ENCODE peak calls at places on chromosomes 13 and 19, in seven cellular contexts. One of them, this sample, is unnamed.

GRCh38 chr13:74930402-74931165 is 551.4 kb downstream of the TBC1D4 start:
- DNase-seq in HCT116: no peak
- DNase-seq in transverse colon: no peak
- DNase-seq in cardiac muscle cell: no peak
- DNase-seq in small intestine: no peak
- DNase-seq in mammary epithelial cell: peak; percentile 77
- DNase-seq in brain microvascular endothelial cell: peak; percentile 51
- DNase-seq in this sample: peak; percentile 43

GRCh38 chr19:41023193-41023592 is 32.1 kb downstream of the CYP2B6 start:
- DNase-seq in HCT116: no peak
- DNase-seq in transverse colon: no peak
- DNase-seq in cardiac muscle cell: no peak
- DNase-seq in small intestine: no peak
- DNase-seq in mammary epithelial cell: no peak
- DNase-seq in brain microvascular endothelial cell: no peak
- DNase-seq in this sample: no peak

GRCh38 chr13:25990801-25991200 is 61.0 kb downstream of the SHISA2 start:
- DNase-seq in HCT116: no peak
- DNase-seq in transverse colon: no peak
- DNase-seq in cardiac muscle cell: peak; percentile 77
- DNase-seq in small intestine: no peak
- DNase-seq in mammary epithelial cell: no peak
- DNase-seq in brain microvascular endothelial cell: peak; percentile 42
- DNase-seq in this sample: no peak

GRCh38 chr13:41411536-41411935 is 45.8 kb upstream of the RGCC start:
- DNase-seq in HCT116: peak; percentile 23
- DNase-seq in transverse colon: no peak
- DNase-seq in cardiac muscle cell: no peak
- DNase-seq in small intestine: peak; percentile 35
- DNase-seq in mammary epithelial cell: peak; percentile 42
- DNase-seq in brain microvascular endothelial cell: peak; percentile 62
- DNase-seq in this sample: peak; percentile 18

GRCh38 chr19:46471116-46471733 is at the start of gene PNMA8A:
- DNase-seq in HCT116: no peak
- DNase-seq in transverse colon: peak; percentile 24
- DNase-seq in cardiac muscle cell: peak; percentile 95
- DNase-seq in small intestine: no peak
- DNase-seq in mammary epithelial cell: no peak
- DNase-seq in brain microvascular endothelial cell: peak; percentile 63
- DNase-seq in this sample: peak; percentile 82

GRCh38 chr19:1855040-1855827 is 7.0 kb upstream of the REXO1 start:
- DNase-seq in HCT116: peak; percentile 64
- DNase-seq in transverse colon: peak; percentile 96
- DNase-seq in cardiac muscle cell: peak; percentile 90
- DNase-seq in small intestine: peak; percentile 96
- DNase-seq in mammary epithelial cell: peak; percentile 88
- DNase-seq in brain microvascular endothelial cell: peak; percentile 81
- DNase-seq in this sample: no peak

GRCh38 chr19:19146000-19146608 is 7.8 kb upstream of the TMEM161A start:
- DNase-seq in HCT116: no peak
- DNase-seq in transverse colon: peak; percentile 87
- DNase-seq in cardiac muscle cell: peak; percentile 70
- DNase-seq in small intestine: peak; percentile 66
- DNase-seq in mammary epithelial cell: peak; percentile 42
- DNase-seq in brain microvascular endothelial cell: peak; percentile 37
- DNase-seq in this sample: peak; percentile 72

GRCh38 chr13:101092985-101093384 is 323.3 kb downstream of the NALCN start:
- DNase-seq in HCT116: no peak
- DNase-seq in transverse colon: no peak
- DNase-seq in cardiac muscle cell: no peak
- DNase-seq in small intestine: no peak
- DNase-seq in mammary epithelial cell: no peak
- DNase-seq in brain microvascular endothelial cell: no peak
- DNase-seq in this sample: no peak

GRCh38 chr19:4052114-4052992 is 14.3 kb downstream of the ZBTB7A start:
- DNase-seq in HCT116: no peak
- DNase-seq in transverse colon: peak; percentile 94
- DNase-seq in cardiac muscle cell: no peak
- DNase-seq in small intestine: peak; percentile 98
- DNase-seq in mammary epithelial cell: peak; percentile 91
- DNase-seq in brain microvascular endothelial cell: no peak
- DNase-seq in this sample: peak; percentile 41

GRCh38 chr13:77480071-77480470 is 55.4 kb upstream of the SCEL start:
- DNase-seq in HCT116: no peak
- DNase-seq in transverse colon: no peak
- DNase-seq in cardiac muscle cell: no peak
- DNase-seq in small intestine: no peak
- DNase-seq in mammary epithelial cell: no peak
- DNase-seq in brain microvascular endothelial cell: no peak
- DNase-seq in this sample: no peak

GRCh38 chr13:34971473-34971872 is 29.4 kb downstream of the NBEA start:
- DNase-seq in HCT116: no peak
- DNase-seq in transverse colon: no peak
- DNase-seq in cardiac muscle cell: no peak
- DNase-seq in small intestine: no peak
- DNase-seq in mammary epithelial cell: no peak
- DNase-seq in brain microvascular endothelial cell: no peak
- DNase-seq in this sample: no peak

GRCh38 chr13:109867766-109868165 is 81.4 kb upstream of the IRS2 start:
- DNase-seq in HCT116: no peak
- DNase-seq in transverse colon: no peak
- DNase-seq in cardiac muscle cell: no peak
- DNase-seq in small intestine: peak; percentile 26
- DNase-seq in mammary epithelial cell: no peak
- DNase-seq in brain microvascular endothelial cell: no peak
- DNase-seq in this sample: no peak

GRCh38 chr13:60572003-60572792 is 175.2 kb downstream of the TDRD3 start:
- DNase-seq in HCT116: no peak
- DNase-seq in transverse colon: no peak
- DNase-seq in cardiac muscle cell: no peak
- DNase-seq in small intestine: no peak
- DNase-seq in mammary epithelial cell: peak; percentile 91
- DNase-seq in brain microvascular endothelial cell: peak; percentile 47
- DNase-seq in this sample: peak; percentile 52

GRCh38 chr19:47603706-47604310 is 5.1 kb upstream of the BICRA start:
- DNase-seq in HCT116: no peak
- DNase-seq in transverse colon: no peak
- DNase-seq in cardiac muscle cell: peak; percentile 20
- DNase-seq in small intestine: no peak
- DNase-seq in mammary epithelial cell: no peak
- DNase-seq in brain microvascular endothelial cell: no peak
- DNase-seq in this sample: no peak

GRCh38 chr19:6220385-6221191 is 59.2 kb downstream of the MLLT1 start:
- DNase-seq in HCT116: no peak
- DNase-seq in transverse colon: peak; percentile 47
- DNase-seq in cardiac muscle cell: no peak
- DNase-seq in small intestine: no peak
- DNase-seq in mammary epithelial cell: no peak
- DNase-seq in brain microvascular endothelial cell: no peak
- DNase-seq in this sample: no peak

GRCh38 chr19:13804830-13805683 is 9.8 kb downstream of the ZSWIM4 start:
- DNase-seq in HCT116: no peak
- DNase-seq in transverse colon: no peak
- DNase-seq in cardiac muscle cell: peak; percentile 40
- DNase-seq in small intestine: no peak
- DNase-seq in mammary epithelial cell: no peak
- DNase-seq in brain microvascular endothelial cell: no peak
- DNase-seq in this sample: no peak

GRCh38 chr13:95226932-95227718 is 74.1 kb downstream of the ABCC4 start:
- DNase-seq in HCT116: no peak
- DNase-seq in transverse colon: no peak
- DNase-seq in cardiac muscle cell: no peak
- DNase-seq in small intestine: no peak
- DNase-seq in mammary epithelial cell: no peak
- DNase-seq in brain microvascular endothelial cell: no peak
- DNase-seq in this sample: no peak

GRCh38 chr13:30744056-30744684 is 8.8 kb downstream of the ALOX5AP start:
- DNase-seq in HCT116: peak; percentile 19
- DNase-seq in transverse colon: peak; percentile 71
- DNase-seq in cardiac muscle cell: no peak
- DNase-seq in small intestine: peak; percentile 90
- DNase-seq in mammary epithelial cell: peak; percentile 57
- DNase-seq in brain microvascular endothelial cell: peak; percentile 65
- DNase-seq in this sample: no peak

DNA sequence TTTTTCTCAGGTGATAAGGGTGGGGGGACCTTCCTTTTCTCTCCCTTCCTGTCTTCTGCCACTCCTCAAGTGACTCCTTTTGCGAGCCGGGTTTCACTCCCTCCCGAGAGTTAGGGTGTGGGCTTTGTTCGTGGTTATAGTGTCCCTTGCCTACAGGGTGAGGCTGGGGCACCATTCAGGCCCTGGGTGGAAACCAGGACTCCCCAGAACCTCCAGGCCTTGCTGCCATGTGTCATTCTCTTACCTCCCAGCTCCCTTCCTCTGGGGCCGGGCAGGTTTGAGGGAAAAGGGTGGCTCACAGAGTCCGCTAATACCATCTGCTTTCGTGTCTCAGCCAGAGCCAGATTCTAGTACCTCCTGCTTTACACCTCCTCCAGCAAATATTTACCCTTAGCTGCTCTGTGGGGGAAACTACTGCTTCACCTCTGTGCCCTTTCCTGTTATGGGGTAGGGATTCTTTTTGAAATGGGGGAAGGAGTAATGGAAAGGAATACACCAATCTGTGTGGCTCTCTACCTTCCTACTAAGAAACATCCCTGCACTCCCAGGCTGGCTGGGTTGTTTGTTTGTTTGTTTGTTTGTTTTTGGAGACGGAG is 2.8 kb downstream of the ACTN4 start:
- DNase-seq in HCT116: no peak
- DNase-seq in transverse colon: peak; percentile 75
- DNase-seq in cardiac muscle cell: no peak
- DNase-seq in small intestine: peak; percentile 83
- DNase-seq in mammary epithelial cell: no peak
- DNase-seq in brain microvascular endothelial cell: no peak
- DNase-seq in this sample: no peak
- H3K4me3 ChIP-seq in HCT116: peak overlapping the region; percentile 84
- H3K4me3 ChIP-seq in transverse colon: peak overlapping the region; percentile 100
- H3K4me3 ChIP-seq in cardiac muscle cell: peak overlapping the region; percentile 96
- H3K4me3 ChIP-seq in small intestine: peak overlapping the region; percentile 94
- H3K4me3 ChIP-seq in mammary epithelial cell: peak overlapping the region; percentile 89
- H3K4me3 ChIP-seq in brain microvascular endothelial cell: peak overlapping the region; percentile 94
- H3K4me3 ChIP-seq in this sample: peak overlapping the region; percentile 99

GRCh38 chr13:113841355-113841653 is 22.6 kb downstream of the GAS6 start:
- DNase-seq in HCT116: no peak
- DNase-seq in transverse colon: no peak
- DNase-seq in cardiac muscle cell: no peak
- DNase-seq in small intestine: no peak
- DNase-seq in mammary epithelial cell: no peak
- DNase-seq in brain microvascular endothelial cell: no peak
- DNase-seq in this sample: no peak

GRCh38 chr13:113838711-113839201 is 25.1 kb downstream of the GAS6 start:
- DNase-seq in HCT116: no peak
- DNase-seq in transverse colon: no peak
- DNase-seq in cardiac muscle cell: no peak
- DNase-seq in small intestine: no peak
- DNase-seq in mammary epithelial cell: no peak
- DNase-seq in brain microvascular endothelial cell: no peak
- DNase-seq in this sample: no peak

GRCh38 chr13:113837554-113838355 is 26.1 kb downstream of the GAS6 start:
- DNase-seq in HCT116: peak; percentile 67
- DNase-seq in transverse colon: peak; percentile 84
- DNase-seq in cardiac muscle cell: peak; percentile 52
- DNase-seq in small intestine: peak; percentile 68
- DNase-seq in mammary epithelial cell: peak; percentile 98
- DNase-seq in brain microvascular endothelial cell: peak; percentile 96
- DNase-seq in this sample: peak; percentile 99

GRCh38 chr13:113840541-113841354 is 23.1 kb downstream of the GAS6 start:
- DNase-seq in HCT116: no peak
- DNase-seq in transverse colon: no peak
- DNase-seq in cardiac muscle cell: no peak
- DNase-seq in small intestine: no peak
- DNase-seq in mammary epithelial cell: no peak
- DNase-seq in brain microvascular endothelial cell: no peak
- DNase-seq in this sample: peak; percentile 64

GRCh38 chr13:113839536-113840204 is 24.2 kb downstream of the GAS6 start:
- DNase-seq in HCT116: no peak
- DNase-seq in transverse colon: peak; percentile 81
- DNase-seq in cardiac muscle cell: no peak
- DNase-seq in small intestine: peak; percentile 88
- DNase-seq in mammary epithelial cell: no peak
- DNase-seq in brain microvascular endothelial cell: no peak
- DNase-seq in this sample: peak; percentile 82
- H3K36me3 ChIP-seq in HCT116: no peaks in the 10 kb centered on the region
- H3K36me3 ChIP-seq in transverse colon: no peaks in the 10 kb centered on the region
- H3K36me3 ChIP-seq in cardiac muscle cell: no peaks in the 10 kb centered on the region
- H3K36me3 ChIP-seq in small intestine: no peaks in the 10 kb centered on the region
- H3K36me3 ChIP-seq in mammary epithelial cell: peaks cover 9% of the 10 kb centered on the region
- H3K36me3 ChIP-seq in brain microvascular endothelial cell: no peaks in the 10 kb centered on the region
- H3K36me3 ChIP-seq in this sample: peaks cover 61% of the 10 kb centered on the region

GRCh38 chr19:29858000-29858596 is 46.3 kb downstream of the CCNE1 start:
- DNase-seq in HCT116: no peak
- DNase-seq in transverse colon: peak; percentile 34
- DNase-seq in cardiac muscle cell: peak; percentile 54
- DNase-seq in small intestine: peak; percentile 32
- DNase-seq in mammary epithelial cell: no peak
- DNase-seq in brain microvascular endothelial cell: no peak
- DNase-seq in this sample: no peak

GRCh38 chr19:29861575-29861974 is 49.8 kb downstream of the CCNE1 start:
- DNase-seq in HCT116: no peak
- DNase-seq in transverse colon: no peak
- DNase-seq in cardiac muscle cell: no peak
- DNase-seq in small intestine: no peak
- DNase-seq in mammary epithelial cell: no peak
- DNase-seq in brain microvascular endothelial cell: no peak
- DNase-seq in this sample: no peak

GRCh38 chr19:29858621-29859020 is 46.8 kb downstream of the CCNE1 start:
- DNase-seq in HCT116: no peak
- DNase-seq in transverse colon: no peak
- DNase-seq in cardiac muscle cell: no peak
- DNase-seq in small intestine: no peak
- DNase-seq in mammary epithelial cell: no peak
- DNase-seq in brain microvascular endothelial cell: no peak
- DNase-seq in this sample: no peak

GRCh38 chr19:29855771-29856510 is 44.1 kb downstream of the CCNE1 start:
- DNase-seq in HCT116: no peak
- DNase-seq in transverse colon: no peak
- DNase-seq in cardiac muscle cell: no peak
- DNase-seq in small intestine: no peak
- DNase-seq in mammary epithelial cell: no peak
- DNase-seq in brain microvascular endothelial cell: no peak
- DNase-seq in this sample: no peak

DNA sequence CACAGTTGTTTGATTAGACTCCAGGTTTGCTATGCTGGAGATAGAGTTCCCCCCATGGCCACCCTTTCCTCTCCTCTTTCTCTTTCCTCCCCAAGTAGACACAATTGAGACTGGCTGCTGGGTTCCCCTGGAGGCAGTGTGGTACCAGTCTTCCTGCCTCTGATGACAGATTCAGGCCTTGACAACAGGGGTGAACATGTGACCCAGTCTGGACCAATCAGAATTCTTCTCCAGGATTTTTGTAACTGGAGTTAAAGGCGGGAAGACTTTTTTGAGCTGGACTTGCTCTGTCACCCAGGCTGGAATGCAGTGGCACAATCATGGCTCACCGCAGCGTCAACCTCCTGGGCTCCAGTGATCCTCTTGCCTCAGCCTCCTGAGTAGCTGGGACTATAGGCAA is 48.7 kb downstream of the CCNE1 start:
- DNase-seq in HCT116: peak; percentile 49
- DNase-seq in transverse colon: no peak
- DNase-seq in cardiac muscle cell: no peak
- DNase-seq in small intestine: no peak
- DNase-seq in mammary epithelial cell: no peak
- DNase-seq in brain microvascular endothelial cell: no peak
- DNase-seq in this sample: no peak
- H3K27me3 ChIP-seq in HCT116: peaks cover 7% of the 10 kb centered on the region
- H3K27me3 ChIP-seq in transverse colon: peaks cover 26% of the 10 kb centered on the region
- H3K27me3 ChIP-seq in cardiac muscle cell: peaks cover 5% of the 10 kb centered on the region
- H3K27me3 ChIP-seq in small intestine: no peaks in the 10 kb centered on the region
- H3K27me3 ChIP-seq in mammary epithelial cell: no peaks in the 10 kb centered on the region
- H3K27me3 ChIP-seq in brain microvascular endothelial cell: peaks cover 3% of the 10 kb centered on the region
- H3K27me3 ChIP-seq in this sample: peaks cover 5% of the 10 kb centered on the region

GRCh38 chr13:36211567-36211966 is 2.8 kb downstream of the SOHLH2 start:
- DNase-seq in HCT116: no peak
- DNase-seq in transverse colon: no peak
- DNase-seq in cardiac muscle cell: no peak
- DNase-seq in small intestine: no peak
- DNase-seq in mammary epithelial cell: no peak
- DNase-seq in brain microvascular endothelial cell: peak; percentile 18
- DNase-seq in this sample: no peak
- H3K4me3 ChIP-seq in HCT116: no peak overlapping the region
- H3K4me3 ChIP-seq in transverse colon: no peak overlapping the region
- H3K4me3 ChIP-seq in cardiac muscle cell: no peak overlapping the region
- H3K4me3 ChIP-seq in small intestine: no peak overlapping the region
- H3K4me3 ChIP-seq in mammary epithelial cell: no peak overlapping the region
- H3K4me3 ChIP-seq in brain microvascular endothelial cell: no peak overlapping the region
- H3K4me3 ChIP-seq in this sample: no peak overlapping the region

This sample was measured in MG63.